ENCODE peak calls at places on chromosomes 1 and 21, in four cellular contexts. Z, M, C and K are unnamed samples.

GRCh38 chr21:35932232-35932911 is 128.0 kb downstream of the SETD4 start:
- DNase-seq in Z (no peak), C (no peak), M (no peak), K (no peak)

GRCh38 chr1:78645728-78646127 is 3.9 kb upstream of the IFI44 start:
- DNase-seq in Z (no peak), C (no peak), M (no peak), K (no peak)

GRCh38 chr21:25029580-25029979 is 577.7 kb downstream of the MRPL39 start:
- DNase-seq in C (no peak), Z (no peak), M (no peak), K (no peak)

GRCh38 chr1:1462318-1462966 is 9.1 kb upstream of the ATAD3B start:
- DNase-seq in C (peak), M (no peak), Z (peak), K (no peak)

GRCh38 chr1:61140778-61141177 is 58.4 kb downstream of the NFIA start:
- DNase-seq in M (no peak), Z (no peak), C (no peak), K (no peak)

GRCh38 chr1:184994301-184994700 is 20.0 kb upstream of the NIBAN1 start:
- DNase-seq in C (no peak), Z (no peak), M (no peak), K (no peak)

GRCh38 chr1:109877320-109877771 is 33.3 kb upstream of the CSF1 start:
- DNase-seq in Z (peak), M (peak), C (no peak), K (peak)

GRCh38 chr1:1179339-1179982 is 5.8 kb downstream of the TTLL10 start:
- DNase-seq in Z (no peak), M (no peak), C (peak), K (no peak)

GRCh38 chr1:121483961-121484424 is 299.2 kb downstream of the SRGAP2C start:
- DNase-seq in C (no peak), M (no peak), Z (no peak), K (no peak)

GRCh38 chr1:183543619-183544204 is 46.5 kb downstream of the NCF2 start:
- DNase-seq in Z (peak), C (peak), M (no peak), K (peak)

GRCh38 chr1:74508449-74508848 is 4.0 kb downstream of the LRRC53 start:
- DNase-seq in Z (no peak), M (no peak), C (peak), K (no peak)

GRCh38 chr1:230120289-230120948 is 53.4 kb downstream of the GALNT2 start:
- DNase-seq in M (no peak), Z (no peak), C (no peak), K (no peak)

GRCh38 chr1:220748091-220748934 is at the start of gene MTARC2:
- DNase-seq in Z (peak), M (peak), C (peak), K (peak)

GRCh38 chr1:243264718-243265117 is 8.9 kb downstream of the SDCCAG8 start:
- DNase-seq in C (peak), Z (no peak), M (no peak), K (no peak)

GRCh38 chr1:940121-941026 is 16.7 kb downstream of the SAMD11 start:
- DNase-seq in M (no peak), Z (peak), C (peak), K (peak)

GRCh38 chr1:206565973-206566372 is 46.3 kb downstream of the EIF2D start:
- DNase-seq in Z (no peak), M (no peak), C (no peak), K (no peak)

GRCh38 chr1:53071167-53071865 is 9.3 kb downstream of the PODN start:
- DNase-seq in Z (no peak), C (peak), M (no peak), K (no peak)

GRCh38 chr1:28200234-28200873 is 23.9 kb upstream of the PTAFR start:
- DNase-seq in C (no peak), M (no peak), Z (no peak), K (no peak)

GRCh38 chr1:9758559-9759121 is 65.1 kb downstream of the CLSTN1 start:
- DNase-seq in M (no peak), C (no peak), Z (no peak), K (no peak)

GRCh38 chr1:220843481-220844011 is 35.7 kb upstream of the HLX start:
- DNase-seq in M (no peak), C (no peak), Z (no peak), K (no peak)

GRCh38 chr1:167273027-167273800 is 52.5 kb downstream of the POU2F1 start:
- DNase-seq in M (no peak), Z (no peak), C (no peak), K (no peak)

GRCh38 chr1:85344256-85344694 is 67.8 kb upstream of the BCL10 start:
- DNase-seq in M (no peak), C (peak), Z (peak), K (peak)

DNA sequence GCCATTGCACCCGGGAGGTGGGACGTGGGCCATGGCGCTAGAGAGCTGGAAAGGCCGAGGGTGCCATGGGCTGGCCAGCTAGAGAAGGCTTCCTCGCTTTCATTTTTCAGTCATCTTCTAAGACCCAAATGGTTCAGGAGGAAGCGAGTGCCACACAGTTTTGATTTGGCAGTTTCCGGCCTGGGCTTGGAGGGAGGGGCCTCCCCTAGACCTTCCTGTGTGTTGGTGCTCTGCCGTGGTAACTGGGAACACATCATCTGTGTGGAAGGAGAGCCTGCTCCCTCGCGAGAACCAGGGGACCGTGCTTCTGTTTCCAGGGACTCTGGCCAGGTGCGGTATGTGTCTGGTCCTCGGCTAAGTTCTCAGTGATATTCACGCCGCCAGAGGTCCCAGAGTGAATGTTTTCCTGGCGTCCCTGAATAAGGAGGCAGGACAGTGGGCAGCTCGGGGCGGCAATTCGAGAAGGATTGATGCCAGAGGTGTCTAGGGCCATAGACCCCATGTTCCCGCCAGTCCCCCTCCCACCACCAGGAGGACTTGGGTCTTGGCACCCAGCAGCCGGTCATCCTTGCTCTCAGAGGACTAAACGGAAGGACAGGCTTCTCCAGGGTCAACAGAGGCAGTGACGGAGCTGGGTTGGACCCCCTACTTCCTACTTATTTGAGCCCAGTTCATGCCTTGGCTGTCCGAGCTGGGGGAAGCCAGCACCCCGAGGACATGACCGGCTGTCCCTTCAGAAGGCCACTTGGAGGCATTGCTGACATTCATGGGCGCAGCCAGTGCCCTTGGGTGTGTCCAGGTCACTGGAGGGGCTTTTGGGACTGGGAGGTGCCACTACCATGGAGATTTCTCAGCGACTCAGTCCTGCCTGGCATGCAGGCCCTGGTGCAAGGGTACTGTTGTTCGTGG is 2.7 kb upstream of the NPHP4 start:
- DNase-seq in Z (no peak), M (no peak), C (no peak), K (no peak)
- TF ChIP-seq JUND in Z (no peak), M (no peak), C (no peak), K (no peak)

GRCh38 chr1:199780948-199781347 is 246.6 kb upstream of the NR5A2 start:
- DNase-seq in M (no peak), C (no peak), Z (no peak), K (no peak)
- TF ChIP-seq JUND in M (no peak), C (no peak), Z (no peak), K (no peak)

GRCh38 chr1:95701450-95702173 is 467.6 kb downstream of the RWDD3 start:
- DNase-seq in C (no peak), Z (no peak), M (no peak), K (no peak)

GRCh38 chr1:95703046-95703445 is 469.0 kb downstream of the RWDD3 start:
- DNase-seq in M (no peak), C (no peak), Z (no peak), K (no peak)

DNA sequence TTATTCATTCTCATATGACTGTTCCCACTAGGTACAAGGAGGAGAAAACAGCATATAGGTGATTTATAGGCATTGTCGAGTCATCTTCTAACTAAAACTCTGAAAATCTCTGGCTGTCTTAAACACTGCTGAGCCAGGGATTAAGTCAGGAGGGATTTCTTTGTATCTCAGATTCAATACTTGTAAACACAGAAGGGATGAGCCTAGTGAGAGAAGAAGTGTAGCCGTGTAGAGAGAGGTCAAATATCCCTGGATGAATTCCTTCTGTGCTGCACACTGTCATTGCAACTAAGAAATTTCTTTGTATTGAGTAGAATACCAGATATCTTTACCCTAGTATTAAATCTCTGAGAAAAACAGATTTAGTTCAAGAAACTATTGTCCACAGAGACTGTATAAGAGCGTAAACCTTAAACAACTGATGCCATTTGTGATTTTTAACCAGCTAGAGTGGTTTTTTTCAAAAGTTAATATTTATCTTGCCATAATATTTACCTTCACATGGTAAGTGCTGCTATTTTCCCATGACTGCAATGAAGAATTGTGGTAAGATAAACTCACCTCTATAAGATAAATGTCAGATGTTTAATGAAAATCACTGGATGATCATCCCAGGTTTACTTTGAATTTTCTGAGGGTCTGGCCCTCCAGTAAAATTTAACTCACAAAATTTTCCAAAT is 465.4 kb downstream of the RWDD3 start:
- DNase-seq in C (no peak), M (no peak), Z (no peak), K (no peak)
- TF ChIP-seq JUND in C (no peak), M (no peak), Z (no peak), K (no peak)

DNA sequence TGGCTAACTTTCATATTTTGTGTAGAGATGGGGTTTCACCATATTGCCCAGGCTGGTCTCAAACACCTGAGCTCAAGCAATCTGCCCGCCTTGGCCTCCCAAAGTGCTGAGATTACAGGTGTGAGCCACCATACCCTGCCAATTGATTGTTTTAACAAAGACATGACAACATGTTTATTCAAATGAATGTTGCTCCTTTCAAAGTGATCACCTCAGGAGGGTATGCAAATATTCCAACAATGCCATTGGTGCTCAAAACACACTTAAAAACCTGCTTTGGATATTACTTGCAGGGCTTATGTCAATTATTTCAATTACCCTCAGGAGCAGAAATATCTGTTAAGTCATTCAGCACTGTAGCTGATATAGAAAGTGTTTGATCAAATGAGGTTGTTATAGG is 7.9 kb downstream of the LAX1 start:
- DNase-seq in M (no peak), C (no peak), Z (no peak), K (no peak)
- TF ChIP-seq JUND in M (no peak), C (no peak), Z (no peak), K (no peak)